ENCODE peak calls at places on chromosomes 1 and 21, in seven cellular contexts. L is dorsolateral prefrontal cortex, P is mammary epithelial cell, N is body of pancreas, X is suprapubic skin, U is ovary, K is cardiac muscle cell. M is an unnamed sample.

GRCh38 chr1:150895618-150896017 is 8.7 kb downstream of the CTXND2 start:
- DNase-seq in L (peak), P (peak), N (no peak), X (no peak), U (no peak), K (no peak), M (no peak)

GRCh38 chr1:15214507-15214906 is 32.5 kb upstream of the FHAD1 start:
- DNase-seq in L (no peak), P (no peak), N (no peak), X (no peak), U (peak), K (peak), M (no peak)

GRCh38 chr1:26280333-26281042 is 602 bp downstream of the SH3BGRL3 start:
- DNase-seq in L (no peak), P (peak), N (peak), X (no peak), U (peak), K (no peak), M (peak)

GRCh38 chr21:21907271-21907670 is 909.1 kb downstream of the NCAM2 start:
- DNase-seq in L (no peak), P (no peak), N (no peak), X (no peak), U (no peak), K (no peak), M (no peak)

GRCh38 chr1:35264861-35265260 is 3.6 kb upstream of the ZMYM4 start:
- DNase-seq in L (no peak), P (peak), N (peak), X (no peak), U (peak), K (no peak), M (no peak)

GRCh38 chr1:207844374-207844773 is 66.6 kb downstream of the CD34 start:
- DNase-seq in L (no peak), P (no peak), N (no peak), X (no peak), U (no peak), K (no peak), M (no peak)

GRCh38 chr1:21963477-21964217 is 13.2 kb upstream of the CELA3B start:
- DNase-seq in L (peak), P (peak), N (peak), X (peak), U (peak), K (peak), M (no peak)

GRCh38 chr21:36040389-36040788 is 19.9 kb downstream of the SETD4 start:
- DNase-seq in L (no peak), P (no peak), N (no peak), X (no peak), U (no peak), K (no peak), M (no peak)

GRCh38 chr1:54849219-54850081 is 37.5 kb downstream of the DHCR24 start:
- DNase-seq in L (no peak), P (no peak), N (no peak), X (peak), U (no peak), K (no peak), M (no peak)

GRCh38 chr1:4367230-4367629 is 287.2 kb upstream of the AJAP1 start:
- DNase-seq in L (no peak), P (no peak), N (no peak), X (no peak), U (no peak), K (no peak), M (no peak)

GRCh38 chr1:212980123-212980800 is 29.9 kb downstream of the VASH2 start:
- DNase-seq in L (no peak), P (no peak), N (no peak), X (no peak), U (no peak), K (peak), M (no peak)
- TF ChIP-seq CTCF in L (no peak), P (no peak), N (no peak), X (no peak), U (no peak), K (no peak), M (no peak)

DNA sequence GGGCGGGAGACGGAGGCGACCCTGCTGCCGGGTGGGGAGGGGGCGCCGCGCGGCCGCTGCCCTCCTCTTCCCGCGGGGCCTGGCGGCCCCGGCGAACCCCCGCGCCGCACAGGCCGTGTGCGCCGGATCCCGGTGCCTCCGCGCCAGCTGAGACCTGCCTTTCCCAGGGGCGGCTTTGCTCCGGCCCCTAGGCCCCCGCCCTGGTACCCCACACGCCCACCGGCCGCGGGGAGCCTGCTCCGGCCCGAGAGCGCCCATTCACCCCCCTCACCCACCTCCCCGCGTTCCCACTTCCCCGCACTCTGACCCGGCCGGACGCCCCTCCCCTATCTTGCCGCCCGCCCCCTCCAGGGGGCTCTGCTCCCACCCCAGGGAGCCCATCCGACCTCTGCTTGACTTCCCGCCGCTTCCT is 375 bp downstream of the HTR6 start:
- DNase-seq in L (no peak), P (no peak), N (no peak), X (no peak), U (no peak), K (no peak), M (no peak)
- H3K4me3 ChIP-seq in L (peak), P (no peak), N (no peak), X (peak), U (peak), K (peak), M (peak)

GRCh38 chr1:247357781-247358211 is 26.1 kb upstream of the ZNF496 start:
- DNase-seq in L (no peak), P (peak), N (no peak), X (no peak), U (peak), K (no peak), M (no peak)
- H3K27ac ChIP-seq in L (no peak), P (no peak), N (no peak), X (no peak), U (peak), K (peak), M (no peak)

GRCh38 chr1:58293388-58293787 is 253.1 kb downstream of the OMA1 start:
- DNase-seq in L (no peak), P (no peak), N (no peak), X (no peak), U (no peak), K (no peak), M (no peak)
- TF ChIP-seq CTCF in L (no peak), P (no peak), N (no peak), X (no peak), U (no peak), K (no peak), M (no peak)